ENCODE peak calls at places on chromosomes 7 and 10, in nine cellular contexts. Q is SJSA1, D is tibial artery, E is sigmoid colon, X is body of pancreas, T is gastrocnemius medialis, K is cardiac muscle cell, G is heart left ventricle, V is brain microvascular endothelial cell. Z is an unnamed sample.

GRCh38 chr7:32393861-32394260 is 96.3 kb downstream of the LSM5 start:
- DNase-seq in Q (no peak), D (no peak), E (no peak), X (no peak), T (no peak), K (no peak), G (no peak), V (no peak), Z (no peak)

GRCh38 chr10:107800061-107800460 is 635.6 kb upstream of the SORCS1 start:
- DNase-seq in Q (no peak), D (no peak), E (no peak), X (no peak), T (no peak), K (no peak), G (no peak), V (no peak), Z (no peak)

GRCh38 chr7:127768241-127768640 is 116.2 kb downstream of the SND1 start:
- DNase-seq in Q (no peak), D (no peak), E (no peak), X (no peak), T (no peak), K (no peak), G (no peak), V (no peak), Z (no peak)

GRCh38 chr7:141992154-141992553 is 3.5 kb upstream of the MGAM start:
- DNase-seq in Q (no peak), D (no peak), E (no peak), X (no peak), T (no peak), K (no peak), G (no peak), V (peak; percentile 11), Z (no peak)

GRCh38 chr10:113007343-113007771 is 57.3 kb downstream of the TCF7L2 start:
- DNase-seq in Q (no peak), D (no peak), E (no peak), X (no peak), T (no peak), K (no peak), G (no peak), V (no peak), Z (no peak)

GRCh38 chr7:88344956-88345832 is 38.5 kb upstream of the STEAP4 start:
- DNase-seq in Q (no peak), D (no peak), E (peak; percentile 65), X (peak; percentile 52), T (no peak), K (peak; percentile 48), G (peak; percentile 77), V (peak; percentile 28), Z (peak; percentile 20)

GRCh38 chr7:22842383-22842903 is 19.8 kb upstream of the TOMM7 start:
- DNase-seq in Q (no peak), D (no peak), E (peak; percentile 82), X (no peak), T (no peak), K (no peak), G (no peak), V (no peak), Z (no peak)

GRCh38 chr7:27187158-27187701 is 2.2 kb upstream of the HOXA11 start:
- DNase-seq in Q (no peak), D (peak; percentile 11), E (no peak), X (no peak), T (no peak), K (no peak), G (no peak), V (no peak), Z (no peak)

GRCh38 chr7:129903935-129904334 is 48.8 kb downstream of the UBE2H start:
- DNase-seq in Q (no peak), D (no peak), E (no peak), X (no peak), T (no peak), K (no peak), G (no peak), V (no peak), Z (no peak)

GRCh38 chr7:148987751-148988512 is 40.4 kb downstream of the PDIA4 start:
- DNase-seq in Q (no peak), D (peak; percentile 43), E (no peak), X (no peak), T (no peak), K (no peak), G (no peak), V (no peak), Z (no peak)

GRCh38 chr10:112823604-112824003 is 126.4 kb upstream of the TCF7L2 start:
- DNase-seq in Q (no peak), D (no peak), E (no peak), X (no peak), T (no peak), K (no peak), G (no peak), V (no peak), Z (no peak)

GRCh38 chr7:43591551-43592180 is 8.8 kb downstream of the STK17A start:
- DNase-seq in Q (no peak), D (no peak), E (no peak), X (no peak), T (no peak), K (no peak), G (no peak), V (no peak), Z (no peak)

GRCh38 chr10:60291354-60291930 is 98.2 kb downstream of the ANK3 start:
- DNase-seq in Q (no peak), D (no peak), E (no peak), X (no peak), T (no peak), K (peak; percentile 77), G (no peak), V (peak; percentile 31), Z (no peak)

GRCh38 chr10:42953684-42954674 is 122.9 kb upstream of the RET start:
- DNase-seq in Q (peak; percentile 31), D (peak; percentile 32), E (peak; percentile 32), X (no peak), T (no peak), K (no peak), G (peak; percentile 20), V (no peak), Z (no peak)

GRCh38 chr10:81862596-81862995 is 12.4 kb upstream of the NRG3 start:
- DNase-seq in Q (no peak), D (no peak), E (no peak), X (no peak), T (no peak), K (no peak), G (no peak), V (no peak), Z (no peak)

DNA sequence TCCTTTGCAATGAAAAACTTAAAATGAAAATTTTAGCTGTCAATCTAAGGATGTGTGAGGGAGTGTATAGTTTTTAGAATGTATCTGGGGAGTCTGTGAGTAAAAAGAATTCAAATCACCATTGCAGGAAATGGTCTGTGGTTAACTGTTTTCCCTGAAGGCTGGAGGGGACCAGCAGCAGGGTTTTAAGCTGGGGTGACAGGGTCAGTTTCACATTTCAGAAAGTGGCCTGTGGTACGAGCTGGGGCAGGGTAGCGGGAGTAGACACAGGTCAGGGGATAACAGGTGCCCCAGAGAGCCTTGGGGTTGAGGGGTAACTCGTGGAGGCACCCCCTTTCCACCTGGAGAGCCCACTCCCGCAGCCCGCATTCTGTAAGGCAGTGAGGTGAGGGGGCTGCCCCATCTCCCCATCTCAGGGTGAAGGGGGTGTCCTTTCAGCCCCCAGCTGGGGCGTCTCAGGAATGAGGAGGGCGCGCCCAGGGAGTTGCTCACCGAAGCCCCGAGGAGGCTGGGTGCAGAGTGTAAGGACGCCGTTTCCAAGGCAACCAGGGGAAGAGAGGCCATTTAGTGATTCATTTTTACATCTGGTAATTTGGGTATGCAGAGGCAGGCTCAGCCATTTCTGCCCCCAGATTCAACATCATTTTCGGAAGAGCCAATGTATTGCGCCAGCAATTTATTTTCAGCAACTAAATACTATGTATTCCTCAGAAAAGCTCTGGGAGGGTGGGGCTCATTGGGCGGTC is 168.9 kb downstream of the SLIT1 start:
- DNase-seq in Q (no peak), D (peak; percentile 38), E (no peak), X (no peak), T (no peak), K (no peak), G (no peak), V (no peak), Z (no peak)
- H3K4me3 ChIP-seq in Q (no peak overlapping the region), D (no peak overlapping the region), E (no peak overlapping the region), X (no peak overlapping the region), T (no peak overlapping the region), K (no peak overlapping the region), G (no peak overlapping the region), V (no peak overlapping the region), Z (no peak overlapping the region)

DNA sequence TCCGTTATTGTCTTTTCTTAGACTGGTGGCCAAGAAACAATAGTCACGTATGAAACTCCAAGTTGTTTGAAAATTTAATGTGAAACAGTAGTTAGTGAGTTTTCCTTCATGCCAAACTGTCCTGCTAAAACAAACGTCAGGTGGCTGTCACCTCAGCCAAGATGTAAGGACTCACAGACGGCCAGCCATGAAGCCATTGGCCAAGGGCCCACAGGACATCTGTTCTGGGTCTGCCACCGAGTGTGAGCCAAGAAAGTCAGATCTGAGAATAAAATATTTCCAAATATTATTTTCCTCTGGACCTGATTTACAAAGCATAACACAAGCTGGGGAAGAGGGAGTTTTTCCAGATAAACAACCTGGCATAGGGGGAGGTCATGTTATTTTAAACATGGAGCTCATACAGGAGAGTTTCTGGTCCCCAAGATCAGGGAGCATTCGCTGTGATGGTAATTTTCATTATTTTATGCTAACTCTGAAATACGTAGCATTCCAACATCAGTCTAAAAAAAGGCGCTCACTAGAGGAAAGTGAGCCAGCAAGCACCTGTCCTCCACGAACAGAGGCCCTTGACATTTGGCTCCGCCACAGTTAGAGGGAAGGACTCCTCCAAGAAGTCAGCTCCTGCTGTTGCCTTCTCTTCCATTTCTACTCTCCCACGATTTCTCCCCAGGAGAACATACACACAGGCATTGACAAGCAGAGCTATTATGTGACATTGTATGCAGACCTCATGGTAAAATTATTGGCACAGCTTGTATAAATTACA is 38.9 kb upstream of the LANCL2 start:
- DNase-seq in Q (no peak), D (no peak), E (no peak), X (peak; percentile 62), T (no peak), K (no peak), G (peak; percentile 68), V (no peak), Z (no peak)
- H3K27ac ChIP-seq in Q (no peak overlapping the region), D (no peak overlapping the region), E (no peak overlapping the region), X (no peak overlapping the region), T (peak overlapping the region; percentile 75), K (no peak overlapping the region), G (no peak overlapping the region), V (no peak overlapping the region), Z (no peak overlapping the region)

GRCh38 chr7:1696671-1697498 is 26.8 kb downstream of the ELFN1 start:
- DNase-seq in Q (peak; percentile 38), D (peak; percentile 58), E (peak; percentile 56), X (no peak), T (no peak), K (no peak), G (peak; percentile 48), V (no peak), Z (no peak)
- H3K27me3 ChIP-seq in Q (peaks cover 5% of the 10 kb centered on the region), D (no peaks in the 10 kb centered on the region), E (peaks cover 3% of the 10 kb centered on the region), X (no peaks in the 10 kb centered on the region), T (peaks cover 4% of the 10 kb centered on the region), K (no peaks in the 10 kb centered on the region), G (no peaks in the 10 kb centered on the region), V (no peaks in the 10 kb centered on the region), Z (no peaks in the 10 kb centered on the region)

DNA sequence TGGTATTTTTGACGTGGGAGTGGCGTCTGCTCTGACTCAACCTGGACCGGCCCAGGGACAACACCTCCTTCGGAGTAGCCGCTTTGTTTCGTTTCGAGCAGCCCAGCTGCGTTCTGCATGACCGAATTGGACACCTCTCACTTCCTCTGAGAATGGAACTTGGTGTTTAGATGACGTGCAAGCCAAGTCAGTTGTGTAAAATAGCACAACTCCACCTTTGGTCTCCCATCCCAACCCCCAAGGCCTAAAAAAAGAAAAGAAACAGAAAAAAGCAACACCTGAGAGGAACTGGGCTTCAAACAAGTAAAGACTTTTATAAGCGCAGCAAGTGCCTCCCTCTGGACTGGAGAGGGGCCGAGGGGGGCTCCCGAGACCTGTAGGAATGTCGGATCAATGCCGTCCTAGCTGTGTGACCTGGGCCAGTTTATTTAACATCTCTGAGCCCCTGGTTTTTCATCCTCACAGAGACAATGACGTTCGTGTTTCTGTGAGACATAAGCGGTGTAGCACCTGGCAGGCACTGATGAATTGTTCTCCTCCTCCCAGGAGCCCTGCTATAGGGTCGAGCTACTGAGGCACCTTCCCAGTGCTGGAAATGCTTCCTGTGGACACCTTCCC is 52.0 kb upstream of the SMNDC1 start:
- DNase-seq in Q (peak; percentile 71), D (no peak), E (no peak), X (no peak), T (no peak), K (peak; percentile 51), G (no peak), V (peak; percentile 76), Z (no peak)
- H3K4me3 ChIP-seq in Q (no peak overlapping the region), D (no peak overlapping the region), E (no peak overlapping the region), X (no peak overlapping the region), T (no peak overlapping the region), K (no peak overlapping the region), G (no peak overlapping the region), V (no peak overlapping the region), Z (no peak overlapping the region)

Z was measured in iPS DF 6.9.